ENCODE peak calls at places on chromosomes 6 and 20, in eight cellular contexts. D is tibial artery; T is CD8-positive, alpha-beta T cell; J is uterus; I is neuronal stem cell; P is gastrocnemius medialis; C is prostate gland; L is left ventricle myocardium inferior. A is an unnamed sample. For H3K4me1, the result is how much of the 10 kb centered on the place peaks cover.

GRCh38 chr20:23484081-23484480 is 6.8 kb upstream of the CST8 start:
- DNase-seq in T (no peak), P (no peak), I (no peak), D (no peak), L (no peak), C (no peak), J (no peak), A (no peak)

GRCh38 chr20:24027229-24027628 is 38.6 kb upstream of the GGTLC1 start:
- DNase-seq in L (peak), I (no peak), P (peak), C (peak), J (peak), D (peak), T (peak), A (peak)

GRCh38 chr6:25454141-25454540 is 175.0 kb downstream of the CARMIL1 start:
- DNase-seq in D (no peak), T (no peak), L (no peak), I (no peak), P (no peak), C (no peak), J (no peak), A (no peak)

GRCh38 chr6:18680842-18681241 is 293.7 kb downstream of the RNF144B start:
- DNase-seq in J (no peak), T (no peak), P (no peak), L (no peak), I (no peak), D (no peak), C (no peak), A (no peak)

GRCh38 chr6:105178110-105178509 is 1.7 kb downstream of the POPDC3 start:
- DNase-seq in P (no peak), C (no peak), L (no peak), I (no peak), J (no peak), D (no peak), T (no peak), A (no peak)

GRCh38 chr6:166346995-166347394 is 4.7 kb upstream of the SFT2D1 start:
- DNase-seq in L (no peak), I (no peak), C (no peak), T (no peak), J (no peak), P (no peak), D (no peak), A (no peak)

GRCh38 chr20:63139856-63140255 is 76.1 kb downstream of the YTHDF1 start:
- DNase-seq in L (no peak), P (no peak), I (no peak), C (no peak), T (no peak), J (no peak), D (no peak), A (no peak)

GRCh38 chr6:18122128-18123093 is at the start of gene NHLRC1:
- DNase-seq in D (peak), P (peak), C (peak), I (peak), T (peak), J (peak), L (peak), A (peak)

GRCh38 chr6:34485321-34486060 is 19.6 kb downstream of the PACSIN1 start:
- DNase-seq in T (no peak), L (no peak), I (no peak), C (no peak), D (no peak), J (no peak), P (no peak), A (no peak)

GRCh38 chr20:24379116-24379927 is 90.1 kb upstream of the SYNDIG1 start:
- DNase-seq in D (peak), I (no peak), T (no peak), P (peak), C (no peak), J (peak), L (peak), A (no peak)

GRCh38 chr6:25590986-25591385 is 61.0 kb upstream of the SCGN start:
- DNase-seq in T (no peak), J (no peak), D (no peak), C (no peak), P (no peak), I (no peak), L (no peak), A (no peak)

GRCh38 chr20:15823718-15824117 is 749.5 kb downstream of the KIF16B start:
- DNase-seq in C (no peak), L (no peak), I (no peak), T (no peak), P (no peak), J (no peak), D (no peak), A (no peak)

GRCh38 chr6:134640229-134640628 is 309.7 kb downstream of the ALDH8A1 start:
- DNase-seq in C (no peak), T (no peak), J (no peak), P (no peak), D (no peak), L (no peak), I (no peak), A (no peak)

GRCh38 chr20:58224974-58225373 is 3.5 kb downstream of the ANKRD60 start:
- DNase-seq in C (no peak), D (peak), J (no peak), T (no peak), P (no peak), L (no peak), I (no peak), A (no peak)

GRCh38 chr6:43698584-43699349 is 11.2 kb upstream of the MRPS18A start:
- DNase-seq in C (no peak), D (peak), T (no peak), L (peak), I (no peak), P (peak), J (no peak), A (no peak)

GRCh38 chr6:38281131-38281530 is 358.6 kb downstream of the BTBD9 start:
- DNase-seq in P (no peak), I (no peak), L (no peak), T (no peak), D (no peak), J (no peak), C (no peak), A (no peak)

GRCh38 chr6:159036673-159037072 is 8.1 kb downstream of the TAGAP start:
- DNase-seq in P (no peak), I (no peak), T (no peak), C (no peak), L (no peak), J (no peak), D (no peak), A (no peak)

GRCh38 chr6:73706971-73707370 is 11.0 kb downstream of the CD109 start:
- DNase-seq in T (no peak), I (no peak), J (no peak), D (no peak), L (no peak), P (no peak), C (no peak), A (no peak)

GRCh38 chr6:73702444-73702843 is 6.4 kb downstream of the CD109 start:
- DNase-seq in T (no peak), C (no peak), I (no peak), D (no peak), L (no peak), P (no peak), J (no peak), A (no peak)

GRCh38 chr6:73703514-73703913 is 7.5 kb downstream of the CD109 start:
- DNase-seq in P (no peak), T (no peak), D (no peak), L (no peak), J (no peak), C (no peak), I (no peak), A (no peak)

GRCh38 chr6:73704798-73705197 is 8.8 kb downstream of the CD109 start:
- DNase-seq in D (no peak), P (no peak), T (no peak), I (no peak), L (no peak), C (no peak), J (no peak), A (no peak)

DNA sequence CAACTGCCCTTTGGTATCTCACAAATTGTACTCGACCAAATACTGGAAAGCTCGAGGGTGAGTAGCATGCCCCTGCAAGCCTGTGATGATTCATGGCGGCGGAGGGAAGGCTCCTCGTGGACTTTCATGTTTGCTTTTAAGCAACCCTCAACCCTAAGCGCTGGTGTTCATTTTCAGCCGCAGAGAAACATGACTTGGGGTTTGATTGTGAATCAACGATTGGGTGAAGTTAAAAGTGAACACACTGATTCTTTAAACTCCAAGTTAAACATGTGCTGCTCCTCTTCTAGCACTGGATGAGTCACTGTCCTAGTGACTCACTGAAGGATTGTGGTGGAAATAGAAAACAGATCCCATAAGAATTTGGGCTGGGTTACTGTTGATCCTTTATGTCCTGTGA is 8.3 kb downstream of the CD109 start:
- DNase-seq in D (no peak), L (no peak), C (peak), T (no peak), P (no peak), I (no peak), J (no peak), A (no peak)
- H3K4me3 ChIP-seq in D (no peak), L (no peak), C (no peak), T (no peak), P (no peak), I (no peak), J (no peak), A (no peak)

GRCh38 chr20:50438986-50439407 is 71.2 kb upstream of the PTPN1 start:
- DNase-seq in P (no peak), C (no peak), L (no peak), T (no peak), D (no peak), I (no peak), J (no peak), A (no peak)
- H3K27ac ChIP-seq in P (peak), C (no peak), L (no peak), T (no peak), D (no peak), I (no peak), J (no peak), A (no peak)

DNA sequence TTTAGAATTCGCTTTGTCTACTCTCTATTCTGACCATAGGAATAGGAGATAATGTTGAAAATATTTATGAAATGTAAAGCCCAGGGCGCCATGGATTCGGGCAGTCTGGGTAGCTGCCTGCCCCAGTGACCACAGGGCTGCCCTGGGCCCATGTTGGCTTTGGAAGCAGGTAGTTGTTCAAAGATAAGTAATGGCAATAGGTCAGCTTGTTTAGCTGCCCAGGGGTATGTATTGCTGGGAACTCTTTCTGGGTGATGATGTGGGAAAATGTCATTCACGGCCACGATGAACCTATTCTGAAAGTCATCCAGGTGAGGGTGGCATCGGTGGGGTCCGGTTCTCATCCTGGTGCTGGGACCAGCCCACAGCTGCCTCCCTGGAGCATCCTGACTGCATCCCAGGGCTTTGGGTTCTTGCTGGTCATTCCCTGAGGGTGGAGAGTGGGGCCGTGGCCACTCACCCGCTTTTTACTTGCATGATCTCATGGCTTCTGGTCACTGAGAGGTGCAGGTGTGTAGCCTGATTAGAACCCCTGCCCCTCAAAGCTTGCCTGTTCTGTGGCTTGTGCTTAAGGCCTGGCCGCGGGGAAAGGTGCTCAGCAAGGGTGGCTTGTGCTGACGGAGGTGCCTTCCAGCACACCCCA is 102.8 kb downstream of the ERMARD start:
- DNase-seq in J (no peak), D (no peak), T (no peak), I (no peak), L (no peak), C (no peak), P (no peak), A (no peak)
- H3K4me1 ChIP-seq in J (under half), D (under half), T (under half), I (under half), L (under half), C (under half), P (under half), A (under half)

GRCh38 chr6:21500314-21500713 is 93.2 kb upstream of the SOX4 start:
- DNase-seq in C (no peak), T (no peak), D (no peak), L (no peak), P (no peak), I (no peak), J (no peak), A (no peak)

GRCh38 chr6:21500894-21501293 is 92.7 kb upstream of the SOX4 start:
- DNase-seq in D (no peak), L (no peak), T (no peak), P (no peak), I (no peak), J (no peak), C (no peak), A (no peak)

GRCh38 chr6:21496275-21496674 is 97.3 kb upstream of the SOX4 start:
- DNase-seq in I (no peak), C (no peak), D (no peak), L (no peak), J (no peak), T (no peak), P (no peak), A (no peak)

GRCh38 chr6:21494505-21494904 is 99.0 kb upstream of the SOX4 start:
- DNase-seq in L (no peak), P (no peak), T (no peak), I (no peak), D (no peak), C (no peak), J (no peak), A (no peak)

GRCh38 chr6:21496749-21497148 is 96.8 kb upstream of the SOX4 start:
- DNase-seq in L (no peak), P (no peak), C (no peak), I (no peak), T (no peak), D (no peak), J (no peak), A (no peak)
- H3K4me3 ChIP-seq in L (no peak), P (no peak), C (no peak), I (no peak), T (no peak), D (no peak), J (no peak), A (no peak)

DNA sequence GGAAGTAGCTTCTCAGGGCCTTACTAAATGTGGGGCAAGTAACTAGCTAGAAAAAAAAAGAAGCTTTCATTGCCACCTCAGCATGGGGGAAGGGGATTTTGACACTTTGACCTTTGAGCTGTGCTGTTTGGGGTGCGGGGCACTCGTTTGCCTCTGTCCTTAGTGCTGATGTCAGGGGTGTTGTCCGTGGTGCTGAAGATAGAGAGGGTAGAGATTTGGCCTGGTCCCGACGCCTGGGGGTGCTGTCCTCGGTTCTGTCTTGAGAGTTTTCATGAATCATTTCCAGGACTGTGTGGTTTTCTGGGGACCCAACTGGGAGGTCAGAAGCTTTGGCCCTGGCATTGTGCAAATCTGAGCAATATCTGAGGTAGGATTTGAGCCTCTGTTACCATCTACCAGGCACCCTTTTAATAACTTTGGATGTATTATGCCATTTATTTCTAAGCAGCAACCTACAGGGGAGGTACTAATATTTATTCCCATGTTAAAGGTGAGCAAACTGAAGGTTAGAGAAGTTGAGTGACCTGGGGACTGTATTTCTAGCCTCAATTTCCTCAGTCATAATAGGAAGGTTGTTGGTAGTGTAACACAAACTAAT is 78.0 kb downstream of the DLGAP4 start:
- DNase-seq in L (no peak), J (no peak), I (peak), C (no peak), D (no peak), P (no peak), T (no peak), A (peak)
- H3K27ac ChIP-seq in L (no peak), J (no peak), I (no peak), C (no peak), D (no peak), P (no peak), T (no peak), A (no peak)

GRCh38 chr6:1321715-1322114 is 9.8 kb downstream of the FOXQ1 start:
- DNase-seq in I (no peak), P (no peak), T (no peak), C (no peak), L (no peak), D (no peak), J (no peak), A (no peak)
- H3K4me1 ChIP-seq in I (under half), P (under half), T (under half), C (under half), L (under half), D (under half), J (under half), A (under half)

A was measured in naive thymus-derived CD4-positive, alpha-beta T cell.